ENCODE peak calls at places on chromosome 14, in seven cellular contexts. X is T-helper 22 cell; R is nucleus accumbens; L is cardiac fibroblast; O is stimulated activated naive CD4-positive, alpha-beta T cell; Y is GM12878; N is GM20000. D is an unnamed sample.

GRCh38 chr14:24673059-24673458 is 39.1 kb upstream of the GZMB start:
- DNase-seq in Y (no peak), L (no peak), R (no peak), O (no peak), N (no peak), X (no peak), D (no peak)

GRCh38 chr14:59265808-59266207 is 77.3 kb downstream of the DAAM1 start:
- DNase-seq in Y (no peak), L (no peak), R (no peak), O (no peak), X (no peak), N (no peak), D (no peak)

GRCh38 chr14:63544641-63545234 is 1.6 kb upstream of the PPP2R5E start:
- DNase-seq in Y (no peak), X (no peak), R (no peak), L (peak), O (no peak), N (no peak), D (no peak)

GRCh38 chr14:88198441-88198840 is 124.6 kb downstream of the KCNK10 start:
- DNase-seq in N (no peak), Y (no peak), R (no peak), X (no peak), L (no peak), O (no peak), D (no peak)

GRCh38 chr14:35155962-35156361 is 33.6 kb downstream of the PRORP start:
- DNase-seq in L (peak), O (no peak), R (no peak), N (peak), X (no peak), Y (no peak), D (no peak)

GRCh38 chr14:74867673-74868072 is 8.3 kb downstream of the PROX2 start:
- DNase-seq in X (no peak), Y (no peak), L (peak), R (no peak), O (peak), N (no peak), D (peak)

GRCh38 chr14:69090187-69090789 is 62.6 kb downstream of the DCAF5 start:
- DNase-seq in Y (no peak), L (peak), N (no peak), R (no peak), O (no peak), X (no peak), D (no peak)

GRCh38 chr14:69904246-69904645 is 25.0 kb downstream of the SMOC1 start:
- DNase-seq in O (no peak), N (no peak), X (no peak), R (no peak), Y (no peak), L (no peak), D (no peak)

GRCh38 chr14:64792871-64793560 is 86.7 kb downstream of the SPTB start:
- DNase-seq in N (no peak), O (no peak), Y (no peak), R (no peak), L (no peak), X (no peak), D (no peak)

GRCh38 chr14:51787352-51787751 is 73.1 kb upstream of the GNG2 start:
- DNase-seq in X (no peak), R (no peak), Y (no peak), L (no peak), N (no peak), O (no peak), D (no peak)

GRCh38 chr14:105388110-105388951 is 10.0 kb upstream of the TEX22 start:
- DNase-seq in O (no peak), L (no peak), R (no peak), X (no peak), N (no peak), Y (no peak), D (no peak)

GRCh38 chr14:100015251-100015655 is 50.0 kb upstream of the EVL start:
- DNase-seq in N (peak), X (no peak), R (no peak), Y (peak), O (no peak), L (no peak), D (no peak)